ENCODE peak calls at places on chromosome 21, in four cellular contexts. V, W, F and X are unnamed samples. For H3K9me3, the result is how much of the 10 kb centered on the place peaks cover.

GRCh38 chr21:41808094-41808493 is 41.2 kb upstream of the RIPK4 start:
- DNase-seq in V (no peak), F (no peak), W (no peak), X (no peak)

GRCh38 chr21:37983336-37984095 is 67.3 kb upstream of the KCNJ6 start:
- DNase-seq in V (peak), W (no peak), F (no peak), X (no peak)

GRCh38 chr21:38955495-38955894 is 149.8 kb downstream of the ETS2 start:
- DNase-seq in V (no peak), F (no peak), W (no peak), X (no peak)

GRCh38 chr21:37153193-37153934 is 80.3 kb downstream of the TTC3 start:
- DNase-seq in V (no peak), F (no peak), W (no peak), X (no peak)

GRCh38 chr21:36388076-36388475 is 2.9 kb downstream of the CHAF1B start:
- DNase-seq in W (no peak), V (no peak), F (no peak), X (no peak)

GRCh38 chr21:15839601-15840000 is 109.8 kb downstream of the USP25 start:
- DNase-seq in F (no peak), W (no peak), V (no peak), X (no peak)

GRCh38 chr21:40013001-40013735 is 145.9 kb downstream of the PCP4 start:
- DNase-seq in V (no peak), W (no peak), F (no peak), X (no peak)

GRCh38 chr21:46297311-46298082 is 11.4 kb downstream of the YBEY start:
- DNase-seq in V (no peak), W (no peak), F (no peak), X (no peak)

GRCh38 chr21:40846566-40847411 is at the start of gene DSCAM:
- DNase-seq in V (no peak), F (no peak), W (no peak), X (peak)

GRCh38 chr21:42144679-42145568 is 73.8 kb downstream of the UMODL1 start:
- DNase-seq in V (no peak), W (no peak), F (no peak), X (peak)

GRCh38 chr21:26797878-26798456 is 47.2 kb downstream of the ADAMTS1 start:
- DNase-seq in W (no peak), F (no peak), V (no peak), X (no peak)

GRCh38 chr21:41602511-41602910 is 94.6 kb upstream of the TMPRSS2 start:
- DNase-seq in F (no peak), W (no peak), V (no peak), X (no peak)

GRCh38 chr21:34517491-34518245 is 5.7 kb upstream of the KCNE1 start:
- DNase-seq in W (no peak), F (no peak), V (no peak), X (no peak)

GRCh38 chr21:30842990-30843389 is 13.4 kb upstream of the KRTAP7-1 start:
- DNase-seq in V (no peak), F (no peak), W (no peak), X (no peak)

GRCh38 chr21:37758997-37759396 is 157.3 kb downstream of the KCNJ6 start:
- DNase-seq in V (peak), F (no peak), W (no peak), X (peak)

GRCh38 chr21:21085206-21085605 is 87.0 kb downstream of the NCAM2 start:
- DNase-seq in F (no peak), W (no peak), V (no peak), X (no peak)

GRCh38 chr21:23968722-23969647 is 1638.3 kb downstream of the MRPL39 start:
- DNase-seq in F (peak), V (no peak), W (no peak), X (peak)

GRCh38 chr21:14841511-14842472 is 223.0 kb downstream of the NRIP1 start:
- DNase-seq in W (no peak), V (no peak), F (no peak), X (no peak)

GRCh38 chr21:39611547-39612190 is 1.1 kb upstream of the B3GALT5 start:
- DNase-seq in W (no peak), V (no peak), F (no peak), X (no peak)

GRCh38 chr21:27112186-27112585 is 145.3 kb upstream of the ADAMTS5 start:
- DNase-seq in F (no peak), W (no peak), V (no peak), X (no peak)

GRCh38 chr21:25298512-25299491 is 308.5 kb downstream of the MRPL39 start:
- DNase-seq in F (no peak), V (no peak), W (no peak), X (no peak)

GRCh38 chr21:46325073-46325912 is 1.3 kb downstream of the PCNT start:
- DNase-seq in V (peak), F (peak), W (peak), X (peak)

GRCh38 chr21:32448803-32449594 is 36.5 kb downstream of the EVA1C start:
- DNase-seq in V (no peak), F (no peak), W (no peak), X (no peak)

GRCh38 chr21:41451753-41452676 is 26.0 kb downstream of the MX1 start:
- DNase-seq in F (no peak), W (no peak), V (no peak), X (no peak)

GRCh38 chr21:26686705-26687104 is 113.6 kb upstream of the CYYR1 start:
- DNase-seq in W (no peak), V (no peak), F (no peak), X (no peak)

GRCh38 chr21:34836933-34837505 is 168.2 kb downstream of the CLIC6 start:
- DNase-seq in F (no peak), V (no peak), W (no peak), X (no peak)

GRCh38 chr21:15383588-15383987 is 318.8 kb upstream of the NRIP1 start:
- DNase-seq in V (no peak), W (no peak), F (no peak), X (no peak)

GRCh38 chr21:30430170-30430655 is at the start of gene KRTAP13-4:
- DNase-seq in F (no peak), V (no peak), W (no peak), X (no peak)

GRCh38 chr21:34820051-34820450 is 151.3 kb downstream of the CLIC6 start:
- DNase-seq in W (no peak), V (no peak), F (no peak), X (no peak)

GRCh38 chr21:41957991-41958766 is 4.4 kb upstream of the C2CD2 start:
- DNase-seq in V (peak), W (peak), F (no peak), X (peak)

GRCh38 chr21:17802568-17802967 is 16.6 kb downstream of the C21orf91 start:
- DNase-seq in F (no peak), V (no peak), W (no peak), X (no peak)
- H3K27ac ChIP-seq in F (no peak), V (no peak), W (no peak), X (no peak)

GRCh38 chr21:45269861-45270260 is 17.8 kb downstream of the POFUT2 start:
- DNase-seq in F (no peak), V (no peak), W (no peak), X (peak)

GRCh38 chr21:45265721-45266517 is 21.8 kb downstream of the POFUT2 start:
- DNase-seq in V (no peak), W (peak), F (no peak), X (peak)

GRCh38 chr21:45264919-45265515 is 22.7 kb downstream of the POFUT2 start:
- DNase-seq in W (peak), V (no peak), F (no peak), X (peak)

GRCh38 chr21:45266518-45267389 is 20.9 kb downstream of the POFUT2 start:
- DNase-seq in F (peak), V (no peak), W (peak), X (peak)

GRCh38 chr21:45267390-45267760 is 20.3 kb downstream of the POFUT2 start:
- DNase-seq in V (no peak), F (no peak), W (no peak), X (peak)
- TF ChIP-seq CTCF in V (no peak), F (no peak), W (no peak), X (no peak)

DNA sequence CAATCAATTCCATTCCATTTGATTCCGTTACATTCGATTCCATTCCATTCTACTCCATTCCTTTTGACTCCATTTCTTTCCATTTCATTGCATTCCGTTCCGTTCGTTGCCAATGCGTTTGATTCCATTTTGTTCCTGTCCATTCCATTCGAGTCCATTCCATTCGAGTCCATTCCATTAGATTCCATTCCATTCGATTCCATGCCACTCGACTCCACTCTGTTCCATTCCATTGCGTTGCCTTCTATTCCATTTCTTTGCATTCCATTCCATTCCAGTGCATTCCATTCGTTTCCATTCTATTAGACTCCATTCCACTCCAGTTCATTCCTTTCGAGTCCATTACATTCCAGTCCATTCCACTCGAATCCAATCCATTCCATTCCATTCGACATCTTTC is 2587.5 kb upstream of the TPTE start:
- DNase-seq in V (no peak), W (no peak), F (no peak), X (no peak)
- H3K9me3 ChIP-seq in V (under half), W (under half), F (under half), X (half or more)

DNA sequence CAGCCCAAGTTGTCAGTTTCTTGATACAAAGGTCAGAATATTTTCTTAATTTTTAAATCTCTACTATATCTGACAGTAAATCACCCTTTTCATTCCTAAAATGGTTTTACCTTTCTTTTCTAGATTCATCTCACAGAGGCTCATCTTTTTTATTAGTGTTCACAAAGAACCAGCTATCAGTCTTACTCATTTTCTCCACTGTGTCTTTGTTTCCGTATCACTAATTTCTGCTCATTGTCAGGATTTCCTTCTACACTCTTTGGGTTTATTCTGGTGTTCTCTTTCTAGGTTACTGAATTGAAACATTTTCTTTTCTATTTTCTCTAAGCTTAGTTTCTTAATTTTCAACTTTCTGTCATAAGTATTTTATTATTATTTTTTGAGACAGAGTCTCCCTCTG is 8.7 kb downstream of the AGPAT3 start:
- DNase-seq in W (no peak), V (no peak), F (no peak), X (no peak)
- H3K27ac ChIP-seq in W (no peak), V (no peak), F (no peak), X (no peak)

DNA sequence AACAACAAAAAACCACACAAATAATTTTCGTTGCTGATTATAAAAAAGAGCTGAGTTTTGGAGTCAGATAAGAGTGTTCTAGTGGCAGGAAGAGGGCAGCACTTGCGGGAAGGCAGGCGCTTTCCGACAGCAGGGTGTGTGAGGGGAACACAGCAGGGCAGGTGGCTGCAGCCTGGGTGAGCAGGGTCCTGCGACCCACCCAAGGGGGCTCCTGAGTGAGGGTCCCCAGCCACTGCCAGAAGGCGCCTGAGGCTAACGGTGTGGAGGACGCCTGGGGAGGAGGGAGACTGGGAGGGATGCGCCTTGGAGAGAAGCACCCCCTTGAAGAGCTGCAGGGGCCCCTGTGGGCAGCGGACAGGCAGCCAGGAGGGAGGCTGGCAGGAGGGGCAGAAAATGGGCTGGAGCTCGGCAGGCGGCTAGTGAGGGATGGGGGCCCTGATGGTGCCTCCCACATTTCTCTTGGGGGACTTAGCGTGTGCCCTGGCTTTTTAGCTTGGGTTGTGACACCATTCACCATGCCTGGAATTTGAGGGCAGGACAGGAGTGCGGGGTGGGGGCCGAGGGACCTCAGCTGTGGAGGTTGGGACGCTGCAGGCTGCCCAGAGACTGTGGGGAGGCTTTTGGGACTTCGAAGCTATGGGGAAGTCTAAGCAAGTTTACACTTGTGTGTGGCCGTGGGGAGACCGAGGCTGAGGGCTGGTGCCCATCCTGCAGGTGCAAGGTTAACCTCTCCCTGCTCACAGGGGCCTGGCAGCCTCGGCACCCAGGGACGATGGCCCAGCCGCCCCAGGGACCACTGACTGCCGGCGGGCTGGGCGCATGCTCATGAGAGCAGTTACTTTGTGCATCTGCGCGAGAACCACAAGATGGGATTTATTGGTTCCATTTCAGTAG is 111.4 kb downstream of the SIK1 start:
- DNase-seq in F (peak), V (no peak), W (no peak), X (no peak)
- TF ChIP-seq CTCF in F (no peak), V (no peak), W (no peak), X (peak)

DNA sequence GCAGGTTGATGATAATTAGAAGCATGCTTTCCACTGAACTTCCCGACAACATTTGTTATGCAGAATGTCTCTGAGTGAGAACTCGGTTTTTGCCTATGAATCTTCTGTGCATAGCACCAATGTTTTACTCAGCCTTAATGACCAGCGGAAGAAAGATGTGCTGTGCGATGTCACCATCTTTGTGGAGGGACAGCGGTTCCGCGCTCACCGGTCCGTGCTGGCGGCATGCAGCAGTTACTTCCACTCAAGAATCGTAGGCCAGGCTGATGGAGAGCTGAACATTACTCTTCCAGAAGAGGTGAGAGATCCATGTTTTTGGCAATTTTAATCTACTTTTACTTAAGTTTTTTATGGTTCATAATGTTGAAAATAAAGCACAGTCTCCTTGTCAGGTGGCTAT is 22.5 kb downstream of the BACH1 start:
- DNase-seq in F (no peak), V (no peak), W (no peak), X (no peak)
- H3K9me3 ChIP-seq in F (under half), V (under half), W (under half), X (under half)

DNA sequence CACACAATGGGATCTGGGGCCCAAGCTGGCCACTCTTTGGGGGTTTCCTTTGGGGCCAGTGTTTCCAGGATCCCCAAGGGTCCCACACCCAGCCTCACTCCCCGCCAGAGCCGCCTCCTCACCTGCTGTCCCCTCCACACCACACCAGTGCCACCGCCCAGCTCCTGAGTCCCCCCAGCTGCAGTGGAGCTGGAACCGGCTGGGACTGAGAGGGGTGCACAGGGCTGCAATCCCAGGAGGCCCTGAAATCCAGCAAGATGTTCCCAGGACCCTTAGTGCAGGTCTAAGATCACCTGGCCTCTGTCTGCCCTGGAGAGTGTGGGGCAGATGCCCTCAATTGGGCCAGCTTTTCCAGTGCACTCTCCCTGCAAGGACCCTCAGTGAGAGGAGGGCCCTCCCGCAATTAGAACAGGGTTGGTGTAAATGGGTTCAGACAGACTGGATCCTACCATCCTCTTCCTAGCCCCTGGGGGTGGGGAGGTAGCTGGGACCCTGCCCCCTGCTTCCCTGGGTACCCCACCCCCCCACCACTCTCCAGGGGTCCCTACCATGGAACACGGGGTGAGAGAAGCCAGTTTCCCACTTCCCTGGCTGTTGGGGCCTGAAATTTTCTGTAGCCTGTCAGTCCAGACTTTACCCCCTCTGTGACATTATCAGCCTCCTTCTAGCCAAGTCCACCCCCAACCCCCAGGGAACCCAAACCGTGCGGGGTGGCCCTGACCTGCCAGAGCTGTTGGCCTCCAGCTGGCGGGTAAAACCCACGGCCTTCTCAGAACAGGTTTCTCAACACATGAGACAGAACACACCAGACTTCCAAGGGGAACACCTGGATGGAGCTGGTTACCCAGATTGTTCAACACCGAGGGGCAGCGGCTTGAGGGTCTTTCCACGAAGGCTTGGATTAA is 7.0 kb downstream of the KRTAP10-12 start:
- DNase-seq in F (no peak), W (peak), V (no peak), X (peak)
- H3K27ac ChIP-seq in F (no peak), W (no peak), V (no peak), X (peak)